ENCODE peak calls at places on chromosomes 1 and 21, in six cellular contexts. Q, L, K, J, D and S are unnamed samples.

GRCh38 chr1:205447457-205448415 is 8.1 kb downstream of the BLACAT1 start:
- DNase-seq in K (peak; percentile 47), J (no peak), L (no peak), Q (no peak), D (no peak), S (peak; percentile 22)

GRCh38 chr1:92315766-92316413 is 17.0 kb downstream of the RPAP2 start:
- DNase-seq in Q (no peak), D (no peak), J (no peak), K (no peak), L (no peak), S (no peak)

GRCh38 chr1:63537940-63538339 is 14.6 kb downstream of the EFCAB7 start:
- DNase-seq in L (peak; percentile 7), D (no peak), Q (no peak), K (peak; percentile 15), J (no peak), S (peak; percentile 22)

GRCh38 chr1:95309031-95309459 is 75.0 kb downstream of the RWDD3 start:
- DNase-seq in K (peak; percentile 90), D (no peak), Q (no peak), J (peak; percentile 29), L (peak; percentile 20), S (peak; percentile 28)

GRCh38 chr21:44686000-44686781 is 4.2 kb upstream of the KRTAP12-1 start:
- DNase-seq in K (no peak), J (no peak), Q (no peak), L (no peak), D (no peak), S (no peak)

GRCh38 chr1:24364975-24365678 is 46.0 kb downstream of the GRHL3 start:
- DNase-seq in L (peak; percentile 90), J (no peak), K (no peak), D (peak; percentile 44), Q (peak; percentile 65), S (peak; percentile 58)

GRCh38 chr1:9270290-9270900 is 22.3 kb upstream of the SPSB1 start:
- DNase-seq in Q (no peak), L (no peak), D (no peak), J (no peak), K (no peak), S (no peak)

GRCh38 chr1:156025873-156026272 is 5.1 kb upstream of the SSR2 start:
- DNase-seq in K (peak; percentile 82), L (peak; percentile 31), Q (no peak), J (peak; percentile 80), D (no peak), S (peak; percentile 76)

GRCh38 chr1:154961497-154962237 is at the start of gene PYGO2:
- DNase-seq in L (no peak), Q (peak; percentile 90), D (peak; percentile 55), J (peak; percentile 89), K (peak; percentile 72), S (peak; percentile 79)

GRCh38 chr1:82604524-82604923 is 803.8 kb downstream of the ADGRL2 start:
- DNase-seq in D (no peak), K (peak; percentile 68), L (peak; percentile 4), J (no peak), Q (no peak), S (no peak)

GRCh38 chr1:225794954-225795353 is 15.0 kb upstream of the EPHX1 start:
- DNase-seq in Q (no peak), K (no peak), D (no peak), L (no peak), J (no peak), S (no peak)

GRCh38 chr1:37092937-37093336 is 58.6 kb upstream of the GRIK3 start:
- DNase-seq in L (no peak), K (peak; percentile 33), Q (no peak), J (no peak), D (no peak), S (no peak)

GRCh38 chr1:101148987-101149386 is 87.8 kb upstream of the S1PR1 start:
- DNase-seq in D (no peak), K (no peak), J (no peak), L (peak; percentile 38), Q (no peak), S (no peak)

GRCh38 chr21:37636152-37636860 is 269.7 kb downstream of the DYRK1A start:
- DNase-seq in Q (no peak), K (no peak), J (no peak), L (peak; percentile 92), D (no peak), S (no peak)

GRCh38 chr1:40665335-40666171 is at the start of gene RIMS3:
- DNase-seq in L (no peak), D (no peak), Q (peak; percentile 38), J (peak; percentile 69), K (peak; percentile 61), S (peak; percentile 63)

GRCh38 chr1:3902111-3902511 is 2.0 kb upstream of the C1orf174 start:
- DNase-seq in J (no peak), Q (no peak), K (no peak), D (no peak), L (no peak), S (no peak)

GRCh38 chr1:16226495-16227179 is 10.3 kb downstream of the CPLANE2 start:
- DNase-seq in D (no peak), Q (no peak), L (no peak), K (no peak), J (peak; percentile 58), S (no peak)

GRCh38 chr1:156126043-156126700 is 11.7 kb downstream of the LMNA start:
- DNase-seq in Q (peak; percentile 91), J (no peak), K (peak; percentile 84), L (peak; percentile 91), D (peak; percentile 76), S (peak; percentile 98)

GRCh38 chr1:227775841-227776240 is 39.6 kb upstream of the PRSS38 start:
- DNase-seq in Q (no peak), J (no peak), L (no peak), K (no peak), D (no peak), S (no peak)

GRCh38 chr1:80846966-80847365 is 953.8 kb upstream of the ADGRL2 start:
- DNase-seq in L (peak; percentile 85), K (no peak), J (no peak), D (no peak), Q (no peak), S (no peak)

GRCh38 chr1:107704911-107705310 is 260.1 kb downstream of the VAV3 start:
- DNase-seq in D (no peak), Q (no peak), L (no peak), K (no peak), J (no peak), S (no peak)

GRCh38 chr1:53365405-53366063 is 37.7 kb upstream of the LRP8 start:
- DNase-seq in D (no peak), K (no peak), Q (no peak), J (no peak), L (no peak), S (no peak)